ENCODE peak calls at places on chromosomes 7 and 10, in six cellular contexts. R is mesenchymal stem cell, B is IMR-90, Q is neuronal stem cell, P is H9, H is H1. S is an unnamed sample.

GRCh38 chr10:48285710-48286109 is 11.2 kb upstream of the FRMPD2 start:
- DNase-seq in R (no peak), B (no peak), Q (no peak), P (no peak), H (no peak), S (no peak)

GRCh38 chr10:63819753-63820347 is 298.6 kb downstream of the REEP3 start:
- DNase-seq in R (peak; percentile 68), B (peak; percentile 62), Q (peak; percentile 6), P (peak; percentile 55), H (peak; percentile 75), S (peak; percentile 84)

GRCh38 chr10:64430690-64431323 is 909.6 kb downstream of the REEP3 start:
- DNase-seq in R (no peak), B (no peak), Q (peak; percentile 59), P (peak; percentile 80), H (peak; percentile 54), S (no peak)

GRCh38 chr7:131424219-131424822 is 96.6 kb downstream of the MKLN1 start:
- DNase-seq in R (peak; percentile 59), B (peak; percentile 58), Q (no peak), P (no peak), H (no peak), S (peak; percentile 42)

GRCh38 chr7:23603632-23604295 is 6.6 kb downstream of the CCDC126 start:
- DNase-seq in R (no peak), B (no peak), Q (no peak), P (no peak), H (no peak), S (no peak)

GRCh38 chr7:142469653-142470335 is 211.9 kb upstream of the PRSS58 start:
- DNase-seq in R (no peak), B (no peak), Q (no peak), P (peak; percentile 14), H (no peak), S (no peak)

GRCh38 chr10:18455086-18455884 is 196.1 kb downstream of the NSUN6 start:
- DNase-seq in R (no peak), B (peak; percentile 19), Q (no peak), P (no peak), H (no peak), S (peak; percentile 33)

GRCh38 chr10:131641231-131641630 is 259.6 kb upstream of the PPP2R2D start:
- DNase-seq in R (no peak), B (no peak), Q (no peak), P (no peak), H (peak; percentile 34), S (no peak)

GRCh38 chr10:12427276-12427675 is 77.9 kb downstream of the CAMK1D start:
- DNase-seq in R (no peak), B (no peak), Q (no peak), P (no peak), H (no peak), S (no peak)

GRCh38 chr7:27860800-27861199 is 120.8 kb downstream of the TAX1BP1 start:
- DNase-seq in R (no peak), B (no peak), Q (no peak), P (no peak), H (no peak), S (no peak)

GRCh38 chr7:42262907-42263466 is 26.0 kb upstream of the GLI3 start:
- DNase-seq in R (no peak), B (peak; percentile 70), Q (no peak), P (peak; percentile 30), H (no peak), S (peak; percentile 59)

GRCh38 chr10:125868372-125868975 is 12.6 kb downstream of the DHX32 start:
- DNase-seq in R (peak; percentile 60), B (peak; percentile 65), Q (no peak), P (no peak), H (no peak), S (peak; percentile 50)

GRCh38 chr10:124417846-124418725 is 637 bp downstream of the OAT start:
- DNase-seq in R (peak; percentile 80), B (peak; percentile 44), Q (peak; percentile 56), P (peak; percentile 54), H (peak; percentile 77), S (peak; percentile 64)

GRCh38 chr10:104441601-104442000 is 88.0 kb downstream of the CFAP58 start:
- DNase-seq in R (peak; percentile 20), B (peak; percentile 93), Q (no peak), P (no peak), H (no peak), S (no peak)

GRCh38 chr10:110540038-110540437 is 27.5 kb upstream of the SMC3 start:
- DNase-seq in R (peak; percentile 82), B (no peak), Q (no peak), P (no peak), H (no peak), S (no peak)

GRCh38 chr7:320297-320696 is 30.3 kb downstream of the FOXL3 start:
- DNase-seq in R (no peak), B (no peak), Q (no peak), P (no peak), H (no peak), S (no peak)

GRCh38 chr7:47329320-47329926 is 252.5 kb downstream of the TNS3 start:
- DNase-seq in R (peak; percentile 90), B (peak; percentile 44), Q (no peak), P (no peak), H (peak; percentile 37), S (no peak)

GRCh38 chr7:106480161-106480579 is 180.8 kb downstream of the CCDC71L start:
- DNase-seq in R (peak; percentile 88), B (peak; percentile 55), Q (no peak), P (no peak), H (no peak), S (peak; percentile 87)

GRCh38 chr7:30816291-30817059 is 45.3 kb downstream of the MINDY4 start:
- DNase-seq in R (no peak), B (no peak), Q (no peak), P (no peak), H (peak; percentile 35), S (no peak)

DNA sequence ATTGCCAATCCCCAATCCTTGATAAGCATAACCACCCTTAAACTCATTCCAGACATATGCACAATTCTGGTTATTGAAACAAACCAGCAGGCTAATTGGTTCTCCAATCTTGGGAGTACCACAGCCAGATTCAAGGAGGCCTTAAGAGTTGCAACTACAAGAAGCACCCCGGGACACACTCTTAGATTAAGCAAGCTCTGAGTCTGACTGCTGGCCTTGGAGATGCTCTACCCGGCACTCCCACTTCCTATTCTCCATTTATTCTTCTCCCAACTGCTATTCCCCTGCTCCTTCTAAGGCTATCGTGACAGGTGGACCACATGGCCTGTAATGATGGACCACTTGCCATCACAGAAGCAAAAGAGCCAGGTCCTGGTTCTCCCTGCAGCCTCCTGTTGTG is 40.3 kb downstream of the CYTH3 start:
- DNase-seq in R (no peak), B (no peak), Q (no peak), P (no peak), H (no peak), S (no peak)
- H3K14ac ChIP-seq in R (no peak overlapping the region), B (no peak overlapping the region), Q (no peak overlapping the region), P (no peak overlapping the region), H (no peak overlapping the region), S (no peak overlapping the region)

DNA sequence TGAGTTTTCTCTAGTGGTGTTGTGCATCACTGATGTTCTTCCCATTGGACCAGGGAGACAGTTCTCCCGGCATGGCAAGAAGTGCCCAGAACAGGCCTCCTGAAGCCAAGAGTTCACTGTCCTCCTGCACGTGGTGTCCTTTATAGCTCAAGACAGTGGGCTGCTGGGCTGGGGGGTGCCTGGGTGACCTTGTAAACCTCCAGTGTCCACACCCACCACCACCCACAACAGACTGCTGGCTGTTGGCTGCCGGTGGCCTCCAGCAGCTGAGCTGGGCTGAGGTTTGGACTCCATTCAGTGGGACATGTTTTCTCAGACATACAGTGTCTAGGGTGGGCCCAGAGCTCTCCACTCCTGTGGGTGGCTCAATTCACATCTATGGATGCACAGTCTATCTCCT is 42.2 kb downstream of the HK1 start:
- DNase-seq in R (no peak), B (no peak), Q (no peak), P (no peak), H (no peak), S (no peak)
- H2BK5ac ChIP-seq in R (no peak overlapping the region), B (peak overlapping the region; percentile 9), Q (no peak overlapping the region), P (no peak overlapping the region), H (peak overlapping the region; percentile 77), S (no peak overlapping the region)

DNA sequence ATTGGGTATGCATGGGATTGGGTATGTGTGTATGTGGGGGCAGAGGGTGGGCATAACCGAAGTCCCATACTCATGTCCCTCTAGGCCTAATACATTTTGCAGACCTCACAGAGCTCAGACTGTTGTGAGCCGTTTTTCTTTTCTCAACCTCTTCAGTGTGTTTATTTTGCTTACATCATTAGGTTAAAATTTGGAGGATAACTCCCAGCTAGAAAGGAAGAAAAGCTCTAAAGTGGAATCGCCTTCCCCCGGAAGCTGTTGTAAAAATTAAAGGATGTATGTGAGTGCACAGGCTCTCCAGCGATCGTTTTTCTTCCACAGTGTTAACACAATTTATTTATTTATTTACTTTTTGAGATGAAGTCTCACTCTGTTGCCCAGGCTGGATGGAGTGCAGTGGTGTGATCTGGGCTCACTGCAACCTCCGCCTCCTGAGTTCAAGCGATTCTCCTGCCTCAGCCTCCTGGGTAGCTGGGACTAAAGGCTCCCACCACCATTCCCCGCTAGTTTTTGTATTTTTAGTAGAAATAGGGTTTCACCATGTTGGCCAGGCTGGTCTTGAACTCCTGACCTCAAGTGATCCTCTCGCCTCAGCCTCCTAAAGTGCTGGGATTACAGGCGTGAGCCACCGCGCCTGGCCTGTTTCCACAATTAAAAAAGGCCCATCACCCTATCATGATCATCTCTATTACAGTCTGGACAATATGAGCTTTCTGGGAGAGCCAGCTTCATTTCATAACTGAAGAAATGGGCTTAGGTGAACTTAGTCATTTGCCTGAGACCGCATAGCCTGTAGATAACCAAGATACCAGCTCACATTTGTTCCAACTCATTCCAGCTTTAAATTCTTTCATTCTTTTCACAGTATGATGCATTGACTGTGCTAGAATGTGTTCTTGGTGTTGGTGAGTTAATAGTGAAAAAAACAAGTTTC is 1.7 kb upstream of the H2AZ2 start:
- DNase-seq in R (no peak), B (peak; percentile 66), Q (no peak), P (no peak), H (no peak), S (peak; percentile 91)
- H3K9ac ChIP-seq in R (peak overlapping the region; percentile 93), B (no peak overlapping the region), Q (no peak overlapping the region), P (peak overlapping the region; percentile 92), H (peak overlapping the region; percentile 100), S (no peak overlapping the region)

GRCh38 chr7:105027176-105027853 is 13.3 kb downstream of the KMT2E start:
- DNase-seq in R (no peak), B (no peak), Q (no peak), P (no peak), H (no peak), S (no peak)

GRCh38 chr7:105028004-105028403 is 14.0 kb downstream of the KMT2E start:
- DNase-seq in R (no peak), B (no peak), Q (no peak), P (no peak), H (no peak), S (no peak)

GRCh38 chr7:105032553-105033214 is 18.7 kb downstream of the KMT2E start:
- DNase-seq in R (no peak), B (no peak), Q (no peak), P (no peak), H (no peak), S (no peak)

GRCh38 chr7:105026750-105027149 is 12.7 kb downstream of the KMT2E start:
- DNase-seq in R (no peak), B (no peak), Q (no peak), P (no peak), H (no peak), S (no peak)

GRCh38 chr7:105030447-105030846 is 16.4 kb downstream of the KMT2E start:
- DNase-seq in R (no peak), B (no peak), Q (no peak), P (no peak), H (no peak), S (no peak)
- H3K14ac ChIP-seq in R (no peak overlapping the region), B (no peak overlapping the region), Q (no peak overlapping the region), P (no peak overlapping the region), H (no peak overlapping the region), S (no peak overlapping the region)

GRCh38 chr10:4351723-4352565 is 474.1 kb upstream of the AKR1E2 start:
- DNase-seq in R (peak; percentile 86), B (peak; percentile 43), Q (no peak), P (no peak), H (no peak), S (no peak)
- H2BK5ac ChIP-seq in R (no peak overlapping the region), B (no peak overlapping the region), Q (no peak overlapping the region), P (no peak overlapping the region), H (no peak overlapping the region), S (no peak overlapping the region)